ENCODE peak calls at places on chromosomes 4 and X, in six cellular contexts. W is ACHN; A is HS-5; P is activated T-helper 1 cell treated with anti-CD3 and anti-CD28 coated beads, Interleukin-2, amount 50 U/mL, for 16 hours; K is pulmonary artery endothelial cell; B is IMR-90. X is an unnamed sample.

GRCh38 chr4:6198768-6199343 is 1.5 kb downstream of the JAKMIP1 start:
- DNase-seq in W (no peak), A (no peak), P (no peak), K (no peak), B (no peak), X (no peak)

GRCh38 chrX:69289046-69289838 is 124.0 kb upstream of the PJA1 start:
- DNase-seq in W (no peak), A (no peak), P (no peak), K (no peak), B (no peak), X (no peak)

GRCh38 chr4:154559141-154559841 is 3.5 kb upstream of the FGB start:
- DNase-seq in W (peak; percentile 55), A (peak; percentile 47), P (no peak), K (peak; percentile 8), B (peak; percentile 65), X (no peak)

GRCh38 chrX:132564026-132564425 is 75.2 kb upstream of the MBNL3 start:
- DNase-seq in W (no peak), A (peak; percentile 8), P (no peak), K (no peak), B (no peak), X (no peak)

GRCh38 chrX:21735038-21735752 is 22.7 kb downstream of the SMPX start:
- DNase-seq in W (no peak), A (peak; percentile 29), P (no peak), K (no peak), B (peak; percentile 70), X (no peak)

GRCh38 chrX:118116308-118117068 is at the start of gene KLHL13:
- DNase-seq in W (peak; percentile 41), A (no peak), P (no peak), K (no peak), B (peak; percentile 18), X (peak; percentile 70)

GRCh38 chr4:188308142-188308541 is 168.9 kb downstream of the TRIML1 start:
- DNase-seq in W (no peak), A (no peak), P (no peak), K (no peak), B (no peak), X (no peak)

GRCh38 chr4:151324449-151325319 is 721 bp downstream of the SH3D19 start:
- DNase-seq in W (peak; percentile 81), A (no peak), P (no peak), K (peak; percentile 8), B (peak; percentile 47), X (peak; percentile 67)

GRCh38 chrX:122187065-122187464 is 997.0 kb upstream of the GRIA3 start:
- DNase-seq in W (no peak), A (no peak), P (no peak), K (no peak), B (no peak), X (no peak)

GRCh38 chr4:153344131-153345010 is at the start of gene MND1:
- DNase-seq in W (peak; percentile 80), A (no peak), P (peak; percentile 87), K (no peak), B (peak; percentile 71), X (peak; percentile 92)

GRCh38 chr4:25704516-25704915 is 48.9 kb downstream of the SLC34A2 start:
- DNase-seq in W (no peak), A (no peak), P (no peak), K (no peak), B (no peak), X (no peak)

GRCh38 chrX:15619053-15619772 is 18.5 kb upstream of the ACE2 start:
- DNase-seq in W (peak; percentile 19), A (peak; percentile 3), P (no peak), K (no peak), B (peak; percentile 2), X (no peak)

GRCh38 chrX:23554304-23554703 is 113.0 kb upstream of the PRDX4 start:
- DNase-seq in W (peak; percentile 20), A (peak; percentile 5), P (no peak), K (no peak), B (peak; percentile 50), X (no peak)

GRCh38 chrX:2266445-2267349 is 234.1 kb downstream of the DHRSX start:
- DNase-seq in W (no peak), A (no peak), P (no peak), K (no peak), B (no peak), X (no peak)

GRCh38 chrX:633043-633654 is 2.6 kb downstream of the SHOX start:
- DNase-seq in W (no peak), A (no peak), P (no peak), K (no peak), B (no peak), X (no peak)

GRCh38 chr4:70737006-70737405 is 15.2 kb downstream of the RUFY3 start:
- DNase-seq in W (no peak), A (no peak), P (no peak), K (no peak), B (no peak), X (no peak)

GRCh38 chrX:1205681-1206611 is 6.5 kb downstream of the CRLF2 start:
- DNase-seq in W (peak; percentile 81), A (peak; percentile 68), P (no peak), K (peak; percentile 48), B (peak; percentile 59), X (no peak)

GRCh38 chr4:40065010-40065409 is 8.4 kb downstream of the N4BP2 start:
- DNase-seq in W (no peak), A (no peak), P (no peak), K (no peak), B (no peak), X (no peak)

GRCh38 chrX:21745756-21746155 is 12.2 kb downstream of the SMPX start:
- DNase-seq in W (peak; percentile 1), A (peak; percentile 4), P (peak; percentile 3), K (no peak), B (peak; percentile 25), X (peak; percentile 53)

GRCh38 chr4:118278473-118279274 is 74.1 kb downstream of the PRSS12 start:
- DNase-seq in W (peak; percentile 94), A (peak; percentile 74), P (peak; percentile 96), K (peak; percentile 69), B (peak; percentile 88), X (peak; percentile 96)

GRCh38 chrX:154515803-154516654 is at the start of gene FAM3A:
- DNase-seq in W (peak; percentile 73), A (no peak), P (peak; percentile 87), K (peak; percentile 63), B (peak; percentile 85), X (peak; percentile 94)

GRCh38 chr4:126850286-126850685 is 782.5 kb upstream of the INTU start:
- DNase-seq in W (peak; percentile 98), A (peak; percentile 93), P (no peak), K (peak; percentile 39), B (peak; percentile 99), X (no peak)

GRCh38 chr4:10342866-10343265 is 114.4 kb downstream of the ZNF518B start:
- DNase-seq in W (no peak), A (no peak), P (no peak), K (no peak), B (no peak), X (no peak)

GRCh38 chrX:24149346-24150050 is at the start of gene ZFX:
- DNase-seq in W (peak; percentile 32), A (no peak), P (peak; percentile 58), K (no peak), B (peak; percentile 63), X (peak; percentile 81)

GRCh38 chrX:69165116-69165651 is at the start of gene PJA1:
- DNase-seq in W (peak; percentile 52), A (no peak), P (peak; percentile 38), K (no peak), B (peak; percentile 57), X (peak; percentile 83)

GRCh38 chrX:8724176-8724757 is 7.7 kb downstream of the ANOS1 start:
- DNase-seq in W (peak; percentile 8), A (no peak), P (no peak), K (no peak), B (no peak), X (no peak)

GRCh38 chr4:2673157-2673556 is 83.0 kb downstream of the TNIP2 start:
- DNase-seq in W (peak; percentile 38), A (no peak), P (no peak), K (no peak), B (no peak), X (no peak)

GRCh38 chr4:140691369-140691768 is 64.8 kb downstream of the TBC1D9 start:
- DNase-seq in W (no peak), A (no peak), P (no peak), K (peak; percentile 39), B (peak; percentile 62), X (no peak)

GRCh38 chr4:138275946-138276621 is 33.9 kb upstream of the SLC7A11 start:
- DNase-seq in W (peak; percentile 26), A (peak; percentile 50), P (no peak), K (peak; percentile 92), B (peak; percentile 91), X (no peak)

GRCh38 chrX:124406294-124407013 is 60.1 kb downstream of the SH2D1A start:
- DNase-seq in W (peak; percentile 69), A (peak; percentile 73), P (peak; percentile 30), K (peak; percentile 39), B (peak; percentile 46), X (no peak)

GRCh38 chrX:47497274-47497673 is 14.3 kb upstream of the ZNF41 start:
- DNase-seq in W (peak; percentile 16), A (no peak), P (no peak), K (no peak), B (peak; percentile 38), X (no peak)

GRCh38 chr4:151922306-151922705 is 161.5 kb upstream of the GATB start:
- DNase-seq in W (no peak), A (no peak), P (no peak), K (no peak), B (peak; percentile 4), X (no peak)

GRCh38 chr4:88531549-88531948 is 8.0 kb upstream of the PYURF start:
- DNase-seq in W (no peak), A (no peak), P (no peak), K (no peak), B (no peak), X (no peak)

GRCh38 chrX:108439434-108439883 is at the start of gene COL4A5:
- DNase-seq in W (peak; percentile 83), A (peak; percentile 65), P (no peak), K (peak; percentile 40), B (peak; percentile 80), X (peak; percentile 61)

GRCh38 chr4:25351777-25352421 is 25.2 kb upstream of the ANAPC4 start:
- DNase-seq in W (peak; percentile 67), A (peak; percentile 49), P (no peak), K (no peak), B (peak; percentile 72), X (no peak)

GRCh38 chr4:6991771-6992557 is 51.2 kb upstream of the TADA2B start:
- DNase-seq in W (peak; percentile 61), A (peak; percentile 51), P (no peak), K (peak; percentile 72), B (peak; percentile 94), X (no peak)

X was measured in psoas muscle.